ENCODE peak calls at places on chromosomes 5 and 9, in four cellular contexts. U, X, J and Z are unnamed samples.
A peak's percentile ranks its signal among the peaks of the same experiment; 100 is the strongest.

GRCh38 chr5:154722097-154722496 is 33.1 kb upstream of the LARP1 start:
- DNase-seq in U (no peak), X (no peak), J (no peak), Z (no peak)

GRCh38 chr9:90340421-90340820 is 302.2 kb downstream of the DIRAS2 start:
- DNase-seq in U (peak; percentile 46), X (no peak), J (no peak), Z (no peak)

GRCh38 chr9:132364068-132364467 is 9.3 kb upstream of the SETX start:
- DNase-seq in U (no peak), X (no peak), J (no peak), Z (no peak)

GRCh38 chr5:109028608-109029299 is 281.1 kb downstream of the FER start:
- DNase-seq in U (peak; percentile 49), X (no peak), J (no peak), Z (no peak)

GRCh38 chr5:173775692-173776135 is 112.4 kb upstream of the CPEB4 start:
- DNase-seq in U (no peak), X (no peak), J (peak; percentile 50), Z (no peak)

GRCh38 chr5:141641634-141642278 is 5.0 kb downstream of the RELL2 start:
- DNase-seq in U (peak; percentile 61), X (no peak), J (no peak), Z (peak; percentile 60)

GRCh38 chr5:143398053-143398355 is 5.5 kb downstream of the NR3C1 start:
- DNase-seq in U (no peak), X (no peak), J (no peak), Z (no peak)

GRCh38 chr9:74951725-74952151 is 974 bp downstream of the C9orf40 start:
- DNase-seq in U (peak; percentile 12), X (peak; percentile 17), J (peak; percentile 63), Z (no peak)

GRCh38 chr5:31726952-31727351 is 88.0 kb downstream of the PDZD2 start:
- DNase-seq in U (no peak), X (no peak), J (no peak), Z (no peak)

GRCh38 chr5:68368686-68369359 is 153.3 kb downstream of the PIK3R1 start:
- DNase-seq in U (peak; percentile 16), X (no peak), J (no peak), Z (no peak)

GRCh38 chr9:28774433-28775029 is 1201.2 kb upstream of the C9orf72 start:
- DNase-seq in U (peak; percentile 0), X (no peak), J (peak; percentile 33), Z (no peak)

GRCh38 chr5:77679791-77680190 is 41.3 kb upstream of the OTP start:
- DNase-seq in U (peak; percentile 57), X (no peak), J (no peak), Z (no peak)

GRCh38 chr9:37984672-37985611 is 81.0 kb upstream of the SLC25A51 start:
- DNase-seq in U (peak; percentile 72), X (no peak), J (no peak), Z (no peak)
- H3K27ac ChIP-seq in U (peak overlapping the region; percentile 57), X (no peak overlapping the region), J (no peak overlapping the region), Z (peak overlapping the region; percentile 10)

GRCh38 chr9:121528642-121529041 is 29.0 kb upstream of the GGTA1 start:
- DNase-seq in U (no peak), X (no peak), J (no peak), Z (no peak)

GRCh38 chr9:121527371-121527770 is 27.7 kb upstream of the GGTA1 start:
- DNase-seq in U (no peak), X (no peak), J (no peak), Z (no peak)

GRCh38 chr9:121532881-121533280 is 33.2 kb upstream of the GGTA1 start:
- DNase-seq in U (no peak), X (no peak), J (no peak), Z (no peak)

GRCh38 chr9:121529237-121529987 is 29.8 kb upstream of the GGTA1 start:
- DNase-seq in U (peak; percentile 99), X (no peak), J (no peak), Z (peak; percentile 72)
- H3K27ac ChIP-seq in U (peak overlapping the region; percentile 27), X (no peak overlapping the region), J (no peak overlapping the region), Z (no peak overlapping the region)

DNA sequence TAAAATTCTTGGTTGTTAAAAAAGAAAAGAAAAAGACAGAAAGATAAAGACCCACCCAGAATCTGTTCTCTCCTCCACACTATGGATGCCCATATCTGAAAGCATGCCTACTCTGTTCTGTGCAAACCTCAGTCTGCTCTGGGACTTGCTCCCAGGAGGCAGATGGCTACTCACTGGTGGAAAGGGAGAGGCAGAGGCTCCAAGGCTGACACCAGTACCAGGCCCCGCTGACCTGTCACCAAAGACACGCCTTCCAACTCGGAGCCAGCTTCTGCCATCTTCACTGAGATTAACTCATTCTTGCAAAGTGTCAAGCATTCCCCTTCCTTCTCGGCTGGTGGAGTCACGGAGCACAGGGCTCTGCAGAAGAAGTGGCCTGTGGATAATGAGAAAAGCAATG is 21.6 kb downstream of the SH3TC2 start:
- DNase-seq in U (no peak), X (no peak), J (no peak), Z (no peak)
- H3K27ac ChIP-seq in U (no peak overlapping the region), X (no peak overlapping the region), J (no peak overlapping the region), Z (no peak overlapping the region)

GRCh38 chr5:145834917-145835838 is at the start of gene PRELID2:
- DNase-seq in U (peak; percentile 84), X (peak; percentile 5), J (peak; percentile 29), Z (no peak)

GRCh38 chr5:145835839-145836222 is 689 bp upstream of the PRELID2 start:
- DNase-seq in U (no peak), X (no peak), J (no peak), Z (no peak)

GRCh38 chr5:145838276-145838675 is 3.1 kb upstream of the PRELID2 start:
- DNase-seq in U (no peak), X (no peak), J (no peak), Z (no peak)

GRCh38 chr5:145833616-145834200 is 1.4 kb downstream of the PRELID2 start:
- DNase-seq in U (no peak), X (no peak), J (no peak), Z (no peak)

DNA sequence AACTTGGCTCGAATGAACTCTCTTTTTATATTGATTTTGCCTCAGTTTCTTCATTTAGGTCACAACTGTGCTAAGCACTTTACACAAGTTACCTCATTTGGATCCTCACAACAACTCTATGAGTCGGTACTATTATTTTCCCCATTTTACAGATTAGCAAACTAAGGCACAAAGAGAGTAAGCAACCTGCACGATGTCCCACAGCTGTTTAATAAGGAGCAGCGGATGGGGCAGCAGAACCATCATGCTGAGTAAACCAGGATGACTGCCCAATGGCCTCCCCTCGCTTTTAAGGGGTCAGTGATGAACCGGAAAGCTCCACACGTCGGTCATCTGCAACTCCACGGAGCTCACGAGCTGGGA is 607 bp downstream of the PRELID2 start:
- DNase-seq in U (no peak), X (no peak), J (no peak), Z (no peak)
- H3K27ac ChIP-seq in U (no peak overlapping the region), X (no peak overlapping the region), J (no peak overlapping the region), Z (no peak overlapping the region)

GRCh38 chr5:95989283-95990048 is 27.8 kb upstream of the ELL2 start:
- DNase-seq in U (no peak), X (no peak), J (no peak), Z (no peak)
- H3K27ac ChIP-seq in U (no peak overlapping the region), X (no peak overlapping the region), J (no peak overlapping the region), Z (no peak overlapping the region)

GRCh38 chr5:177359860-177360259 is 2.1 kb downstream of the RGS14 start:
- DNase-seq in U (no peak), X (no peak), J (no peak), Z (no peak)
- H3K27ac ChIP-seq in U (no peak overlapping the region), X (peak overlapping the region; percentile 80), J (no peak overlapping the region), Z (no peak overlapping the region)

DNA sequence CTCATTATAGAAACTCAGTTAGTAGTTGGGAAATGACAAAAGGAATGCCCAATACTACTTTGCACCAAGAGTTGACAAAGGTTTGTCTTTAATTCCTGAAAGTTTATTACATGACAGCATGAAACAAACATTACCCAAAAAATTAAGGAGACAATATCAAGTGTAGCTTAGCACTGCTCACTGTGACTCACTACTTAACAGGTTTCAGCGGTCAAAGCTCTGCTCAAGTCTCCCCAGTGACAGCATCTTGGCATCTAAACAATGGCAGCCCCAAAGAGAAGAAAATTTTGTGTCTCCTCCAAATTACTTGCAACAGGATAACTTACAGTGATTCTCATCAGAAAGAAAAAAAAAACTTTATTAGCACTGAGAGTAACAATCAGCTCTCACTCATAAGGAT is 1030.2 kb downstream of the EFNA5 start:
- DNase-seq in U (no peak), X (no peak), J (no peak), Z (no peak)
- H3K27ac ChIP-seq in U (no peak overlapping the region), X (no peak overlapping the region), J (no peak overlapping the region), Z (no peak overlapping the region)

GRCh38 chr5:38165435-38165834 is 92.9 kb upstream of the EGFLAM start:
- DNase-seq in U (no peak), X (no peak), J (no peak), Z (no peak)

GRCh38 chr5:38168029-38168428 is 90.3 kb upstream of the EGFLAM start:
- DNase-seq in U (no peak), X (no peak), J (no peak), Z (no peak)

GRCh38 chr5:38164776-38165399 is 93.5 kb upstream of the EGFLAM start:
- DNase-seq in U (no peak), X (no peak), J (no peak), Z (no peak)

GRCh38 chr5:38166832-38167231 is 91.5 kb upstream of the EGFLAM start:
- DNase-seq in U (no peak), X (no peak), J (no peak), Z (no peak)

GRCh38 chr5:38167562-38167996 is 90.8 kb upstream of the EGFLAM start:
- DNase-seq in U (no peak), X (no peak), J (no peak), Z (no peak)
- H3K27ac ChIP-seq in U (no peak overlapping the region), X (no peak overlapping the region), J (no peak overlapping the region), Z (no peak overlapping the region)

GRCh38 chr9:36144322-36145206 is 8.0 kb downstream of the GLIPR2 start:
- DNase-seq in U (no peak), X (no peak), J (no peak), Z (no peak)
- H3K27ac ChIP-seq in U (no peak overlapping the region), X (peak overlapping the region; percentile 41), J (no peak overlapping the region), Z (no peak overlapping the region)

DNA sequence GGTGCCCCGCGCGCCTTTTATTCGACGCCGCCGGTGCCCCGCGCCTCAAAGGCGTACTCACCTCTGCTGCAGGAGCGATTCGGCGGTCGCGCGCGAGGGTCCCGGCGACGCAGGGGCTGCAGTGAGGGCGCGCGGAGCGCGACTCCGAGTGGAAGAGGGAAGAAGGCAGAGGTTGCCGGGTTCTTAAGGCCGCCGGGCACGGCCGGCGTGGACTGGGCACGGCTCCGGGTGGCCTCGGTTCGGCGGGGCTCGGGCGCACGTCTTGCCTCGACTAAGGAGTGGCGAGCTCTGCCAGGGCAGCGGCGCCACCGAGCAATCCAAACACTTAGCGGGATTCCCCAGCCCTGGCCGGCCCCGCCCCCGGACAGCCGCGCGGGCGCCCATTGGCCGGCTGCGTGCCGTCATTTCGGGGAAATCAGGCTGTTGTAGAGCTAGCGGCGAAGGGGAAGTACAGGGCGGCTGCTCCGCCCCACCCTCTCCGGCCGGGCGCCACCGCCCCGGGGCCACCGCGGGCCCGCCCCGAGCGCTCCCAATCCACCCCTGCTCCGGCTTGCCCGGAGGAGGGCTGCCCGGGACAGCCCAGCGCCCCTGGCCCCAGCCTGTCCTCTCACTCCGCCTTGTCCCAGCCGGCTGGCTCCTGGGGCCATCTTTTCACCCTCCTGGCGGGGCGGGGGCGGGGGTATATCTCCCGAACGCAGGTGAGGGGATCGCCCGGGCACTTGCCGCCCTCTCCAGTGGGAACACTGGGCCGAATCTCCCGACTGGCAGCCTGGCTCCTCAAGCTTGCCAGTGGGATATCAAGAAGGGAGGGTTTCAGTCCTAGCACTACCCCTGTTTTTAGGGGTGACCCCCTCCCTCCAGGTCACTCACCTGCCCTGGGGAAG is at the start of gene IRF1:
- DNase-seq in U (peak; percentile 94), X (peak; percentile 99), J (peak; percentile 94), Z (peak; percentile 78)
- H3K27ac ChIP-seq in U (peak within 1 kb of the TSS; percentile 85), X (peak within 1 kb of the TSS; percentile 99), J (peak within 1 kb of the TSS; percentile 76), Z (peak within 1 kb of the TSS; percentile 51)